ENCODE peak calls at places on chromosomes 1 and 21, in seven cellular contexts. One of them, this sample, is unnamed.
A peak's percentile ranks its signal among the peaks of the same experiment; 100 is the strongest.

GRCh38 chr1:78491311-78492071 is 717 bp downstream of the PTGFR start:
- DNase-seq in breast epithelium: no peak
- DNase-seq in K562: no peak
- DNase-seq in spleen: no peak
- DNase-seq in sigmoid colon: peak; percentile 68
- DNase-seq in GM23338: peak; percentile 66
- DNase-seq in HCT116: no peak
- DNase-seq in this sample: no peak

GRCh38 chr1:63980706-63981407 is 207.0 kb downstream of the ROR1 start:
- DNase-seq in GM23338: no peak
- DNase-seq in breast epithelium: peak; percentile 36
- DNase-seq in sigmoid colon: no peak
- DNase-seq in spleen: no peak
- DNase-seq in K562: no peak
- DNase-seq in HCT116: no peak
- DNase-seq in this sample: no peak

GRCh38 chr21:34922487-34922886 is 126.6 kb downstream of the RUNX1 start:
- DNase-seq in sigmoid colon: no peak
- DNase-seq in spleen: no peak
- DNase-seq in HCT116: no peak
- DNase-seq in K562: no peak
- DNase-seq in breast epithelium: no peak
- DNase-seq in GM23338: no peak
- DNase-seq in this sample: no peak

GRCh38 chr21:41895643-41896493 is 16.7 kb upstream of the PRDM15 start:
- DNase-seq in spleen: peak; percentile 85
- DNase-seq in K562: peak; percentile 67
- DNase-seq in sigmoid colon: peak; percentile 52
- DNase-seq in HCT116: no peak
- DNase-seq in breast epithelium: no peak
- DNase-seq in GM23338: peak; percentile 56
- DNase-seq in this sample: no peak

GRCh38 chr21:17746920-17747319 is 72.2 kb downstream of the C21orf91 start:
- DNase-seq in spleen: no peak
- DNase-seq in K562: no peak
- DNase-seq in HCT116: no peak
- DNase-seq in sigmoid colon: no peak
- DNase-seq in breast epithelium: no peak
- DNase-seq in GM23338: no peak
- DNase-seq in this sample: no peak

GRCh38 chr1:16158025-16158424 is 2.2 kb upstream of the EPHA2 start:
- DNase-seq in spleen: no peak
- DNase-seq in GM23338: no peak
- DNase-seq in sigmoid colon: no peak
- DNase-seq in breast epithelium: no peak
- DNase-seq in K562: no peak
- DNase-seq in HCT116: no peak
- DNase-seq in this sample: no peak

GRCh38 chr1:91609571-91609970 is 108.9 kb downstream of the CDC7 start:
- DNase-seq in sigmoid colon: no peak
- DNase-seq in spleen: no peak
- DNase-seq in K562: no peak
- DNase-seq in HCT116: peak; percentile 37
- DNase-seq in GM23338: no peak
- DNase-seq in breast epithelium: no peak
- DNase-seq in this sample: no peak

GRCh38 chr1:33302325-33302724 is 18.6 kb downstream of the A3GALT2 start:
- DNase-seq in HCT116: no peak
- DNase-seq in sigmoid colon: peak; percentile 22
- DNase-seq in breast epithelium: no peak
- DNase-seq in spleen: peak; percentile 56
- DNase-seq in GM23338: no peak
- DNase-seq in K562: peak; percentile 56
- DNase-seq in this sample: no peak

GRCh38 chr1:22754824-22755223 is 44.2 kb downstream of the EPHB2 start:
- DNase-seq in K562: no peak
- DNase-seq in breast epithelium: no peak
- DNase-seq in spleen: no peak
- DNase-seq in GM23338: no peak
- DNase-seq in HCT116: no peak
- DNase-seq in sigmoid colon: no peak
- DNase-seq in this sample: no peak

GRCh38 chr1:94980049-94980908 is 53.4 kb upstream of the CNN3 start:
- DNase-seq in GM23338: no peak
- DNase-seq in spleen: no peak
- DNase-seq in sigmoid colon: no peak
- DNase-seq in breast epithelium: no peak
- DNase-seq in K562: no peak
- DNase-seq in HCT116: no peak
- DNase-seq in this sample: no peak

GRCh38 chr1:14961661-14962267 is 191.8 kb upstream of the TMEM51 start:
- DNase-seq in GM23338: peak; percentile 69
- DNase-seq in HCT116: no peak
- DNase-seq in spleen: no peak
- DNase-seq in breast epithelium: no peak
- DNase-seq in K562: peak; percentile 34
- DNase-seq in sigmoid colon: no peak
- DNase-seq in this sample: no peak

GRCh38 chr1:26049531-26050254 is 3.8 kb upstream of the SLC30A2 start:
- DNase-seq in spleen: no peak
- DNase-seq in breast epithelium: no peak
- DNase-seq in K562: peak; percentile 43
- DNase-seq in GM23338: no peak
- DNase-seq in sigmoid colon: no peak
- DNase-seq in HCT116: no peak
- DNase-seq in this sample: no peak

GRCh38 chr1:89167590-89168215 is 8.1 kb downstream of the GBP7 start:
- DNase-seq in spleen: no peak
- DNase-seq in HCT116: no peak
- DNase-seq in GM23338: no peak
- DNase-seq in K562: no peak
- DNase-seq in sigmoid colon: no peak
- DNase-seq in breast epithelium: no peak
- DNase-seq in this sample: no peak

GRCh38 chr1:111082421-111083192 is 57.3 kb downstream of the DRAM2 start:
- DNase-seq in spleen: no peak
- DNase-seq in sigmoid colon: no peak
- DNase-seq in HCT116: no peak
- DNase-seq in K562: no peak
- DNase-seq in GM23338: no peak
- DNase-seq in breast epithelium: no peak
- DNase-seq in this sample: no peak

DNA sequence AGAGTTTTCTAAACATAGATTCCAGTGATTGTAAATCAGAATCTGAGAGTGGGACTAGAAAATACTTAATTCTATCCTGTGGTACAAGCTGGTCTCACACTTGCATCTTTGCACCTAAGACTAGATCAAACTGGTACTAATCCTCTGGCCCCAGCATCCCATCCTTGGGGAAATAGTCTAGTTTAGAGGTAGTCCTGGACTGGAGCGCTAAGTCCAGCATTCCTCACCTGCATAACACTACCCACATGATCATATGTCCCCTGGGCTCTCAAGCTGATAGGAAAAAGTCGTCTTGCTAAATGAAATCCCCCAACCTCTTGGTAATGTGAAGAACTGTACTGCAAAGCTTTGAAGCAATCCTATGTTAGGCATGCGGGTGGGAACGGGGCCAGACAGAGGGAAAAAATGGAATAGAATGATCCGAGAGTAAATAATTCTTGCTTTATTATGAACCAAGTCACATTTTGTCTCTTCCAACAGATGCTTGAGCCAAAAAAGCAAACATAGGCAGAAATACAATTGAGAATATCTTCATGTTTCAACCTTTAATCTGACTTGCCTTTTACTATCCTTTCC is 4.8 kb downstream of the COX20 start:
- DNase-seq in K562: no peak
- DNase-seq in breast epithelium: no peak
- DNase-seq in HCT116: no peak
- DNase-seq in GM23338: no peak
- DNase-seq in spleen: no peak
- DNase-seq in sigmoid colon: no peak
- DNase-seq in this sample: no peak
- TF ChIP-seq POLR2AphosphoS5 in K562: peak; percentile 49
- TF ChIP-seq POLR2AphosphoS5 in breast epithelium: no peak
- TF ChIP-seq POLR2AphosphoS5 in HCT116: peak; percentile 5
- TF ChIP-seq POLR2AphosphoS5 in GM23338: peak; percentile 47
- TF ChIP-seq POLR2AphosphoS5 in spleen: no peak
- TF ChIP-seq POLR2AphosphoS5 in sigmoid colon: peak; percentile 19
- TF ChIP-seq POLR2AphosphoS5 in this sample: no peak

DNA sequence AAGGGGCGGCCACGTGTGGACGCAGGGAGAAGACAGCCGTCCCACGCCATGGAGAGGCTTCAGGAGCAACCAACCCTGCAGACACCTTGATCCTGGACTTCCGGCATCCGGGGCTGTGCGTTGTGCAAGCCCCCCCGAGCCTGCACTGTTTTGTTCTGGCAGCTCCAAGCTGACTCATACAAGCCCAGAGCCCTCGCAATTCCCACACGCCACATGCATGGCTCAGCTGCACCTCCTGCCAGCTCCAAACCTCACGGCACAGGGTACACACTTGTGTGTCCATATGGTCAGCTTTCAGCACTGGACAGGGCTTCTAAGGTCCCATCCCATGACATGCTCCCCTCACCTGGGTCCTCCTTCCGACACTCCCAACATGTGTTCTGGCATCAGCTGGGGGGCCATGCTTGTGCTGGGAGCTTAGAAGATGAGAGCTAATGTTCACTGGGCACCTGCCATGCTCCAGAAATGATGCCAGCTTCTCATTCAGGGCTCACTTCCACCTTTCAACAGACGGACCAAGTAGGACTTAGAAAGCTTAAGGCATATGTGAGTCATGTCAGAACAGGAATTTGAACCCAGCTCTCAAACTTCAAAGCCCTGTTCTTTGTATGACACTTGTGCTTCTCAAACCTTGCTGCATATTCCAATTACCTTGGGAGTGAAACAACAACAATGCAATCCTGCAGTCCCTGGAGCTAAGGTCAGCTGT is 137.3 kb downstream of the PGBD5 start:
- DNase-seq in HCT116: no peak
- DNase-seq in breast epithelium: no peak
- DNase-seq in GM23338: no peak
- DNase-seq in spleen: peak; percentile 69
- DNase-seq in K562: no peak
- DNase-seq in sigmoid colon: peak; percentile 29
- DNase-seq in this sample: no peak
- H3K4me1 ChIP-seq in HCT116: no peaks in the 10 kb centered on the region
- H3K4me1 ChIP-seq in breast epithelium: no peaks in the 10 kb centered on the region
- H3K4me1 ChIP-seq in GM23338: peaks cover 16% of the 10 kb centered on the region
- H3K4me1 ChIP-seq in spleen: peaks cover 16% of the 10 kb centered on the region
- H3K4me1 ChIP-seq in K562: peaks cover 10% of the 10 kb centered on the region
- H3K4me1 ChIP-seq in sigmoid colon: no peaks in the 10 kb centered on the region
- H3K4me1 ChIP-seq in this sample: peaks cover 7% of the 10 kb centered on the region

DNA sequence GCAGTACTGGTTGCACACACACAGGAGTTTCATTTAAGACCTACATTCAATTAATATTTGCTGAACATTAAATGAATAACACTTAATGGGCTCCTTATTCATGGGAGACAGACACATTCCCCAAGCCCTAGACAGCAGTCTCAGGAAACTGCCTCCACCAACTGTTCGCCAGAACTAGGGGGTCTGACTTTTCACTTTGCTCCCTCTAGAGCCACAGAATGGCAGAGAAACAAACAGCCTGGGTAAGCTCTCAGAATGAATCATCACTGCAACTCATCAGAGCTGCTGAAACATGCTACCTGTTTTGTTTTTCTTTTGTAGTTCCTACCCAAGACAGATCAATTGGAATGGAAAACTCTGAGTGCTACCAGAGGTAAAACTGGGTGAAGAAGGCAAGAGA is 31.7 kb downstream of the ELK4 start:
- DNase-seq in HCT116: no peak
- DNase-seq in K562: peak; percentile 30
- DNase-seq in breast epithelium: no peak
- DNase-seq in GM23338: no peak
- DNase-seq in spleen: no peak
- DNase-seq in sigmoid colon: no peak
- DNase-seq in this sample: no peak
- TF ChIP-seq CTCF in HCT116: no peak
- TF ChIP-seq CTCF in K562: no peak
- TF ChIP-seq CTCF in breast epithelium: no peak
- TF ChIP-seq CTCF in GM23338: no peak
- TF ChIP-seq CTCF in spleen: no peak
- TF ChIP-seq CTCF in sigmoid colon: no peak
- TF ChIP-seq CTCF in this sample: no peak

GRCh38 chr1:68918563-68918962 is 421.7 kb upstream of the DEPDC1 start:
- DNase-seq in K562: no peak
- DNase-seq in sigmoid colon: no peak
- DNase-seq in HCT116: no peak
- DNase-seq in GM23338: no peak
- DNase-seq in spleen: no peak
- DNase-seq in breast epithelium: no peak
- DNase-seq in this sample: no peak

GRCh38 chr1:68917456-68917855 is 420.6 kb upstream of the DEPDC1 start:
- DNase-seq in spleen: no peak
- DNase-seq in GM23338: no peak
- DNase-seq in HCT116: no peak
- DNase-seq in sigmoid colon: no peak
- DNase-seq in K562: no peak
- DNase-seq in breast epithelium: no peak
- DNase-seq in this sample: no peak

GRCh38 chr1:68919070-68919469 is 422.2 kb upstream of the DEPDC1 start:
- DNase-seq in GM23338: no peak
- DNase-seq in sigmoid colon: no peak
- DNase-seq in spleen: no peak
- DNase-seq in HCT116: no peak
- DNase-seq in breast epithelium: no peak
- DNase-seq in K562: no peak
- DNase-seq in this sample: no peak

DNA sequence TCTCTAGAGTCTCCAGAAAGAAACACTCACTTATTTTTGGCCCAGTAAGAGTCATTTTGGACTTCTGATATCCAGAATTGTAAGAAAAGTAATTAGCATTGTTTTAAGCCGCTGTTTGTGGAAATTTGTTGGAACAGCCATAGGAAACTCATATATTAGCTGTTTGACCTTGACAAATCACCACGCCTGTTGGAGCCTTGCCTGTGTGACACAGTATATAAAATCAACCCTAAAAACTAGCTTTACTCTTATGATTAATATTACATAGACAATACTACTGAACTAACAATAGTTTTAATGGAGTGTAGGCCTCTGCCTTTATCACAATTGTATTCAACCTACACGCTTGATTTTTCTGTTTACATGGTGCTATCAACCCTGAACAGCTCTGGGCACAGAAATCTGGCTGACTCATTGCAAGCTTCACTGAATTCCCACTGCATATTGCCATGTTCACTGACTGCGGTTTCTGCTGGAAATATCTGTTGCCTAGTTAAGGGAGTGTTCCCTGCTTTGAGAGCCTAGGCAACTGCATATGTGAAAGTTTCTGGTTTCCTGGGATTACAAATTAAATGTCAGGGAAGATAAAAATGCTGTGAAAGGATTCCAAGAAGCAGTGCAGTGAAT is 419.5 kb upstream of the DEPDC1 start:
- DNase-seq in K562: no peak
- DNase-seq in sigmoid colon: no peak
- DNase-seq in HCT116: no peak
- DNase-seq in breast epithelium: no peak
- DNase-seq in spleen: no peak
- DNase-seq in GM23338: no peak
- DNase-seq in this sample: no peak
- TF ChIP-seq POLR2AphosphoS5 in K562: no peak
- TF ChIP-seq POLR2AphosphoS5 in sigmoid colon: no peak
- TF ChIP-seq POLR2AphosphoS5 in HCT116: no peak
- TF ChIP-seq POLR2AphosphoS5 in breast epithelium: no peak
- TF ChIP-seq POLR2AphosphoS5 in spleen: no peak
- TF ChIP-seq POLR2AphosphoS5 in GM23338: no peak
- TF ChIP-seq POLR2AphosphoS5 in this sample: no peak

This sample was measured in vagina.